ENCODE peak calls at places on chromosomes 16 and 17, in four cellular contexts. A, W, T and C are unnamed samples.

GRCh38 chr17:68820825-68821481 is 134.2 kb downstream of the ABCA8 start:
- DNase-seq in T (no peak), W (no peak), A (no peak), C (no peak)

GRCh38 chr16:89925596-89926079 is 2.5 kb downstream of the TUBB3 start:
- DNase-seq in A (no peak), T (peak), W (peak), C (no peak)

GRCh38 chr17:6666077-6666521 is 14.5 kb downstream of the C17orf100 start:
- DNase-seq in A (no peak), T (peak), W (peak), C (no peak)

GRCh38 chr17:29577778-29578211 is 9.3 kb downstream of the TP53I13 start:
- DNase-seq in T (no peak), W (no peak), A (no peak), C (no peak)

GRCh38 chr17:21168555-21168865 is 41.7 kb downstream of the DHRS7B start:
- DNase-seq in T (no peak), W (no peak), A (no peak), C (no peak)

GRCh38 chr17:5097101-5097834 is 14.4 kb downstream of the ZNF232 start:
- DNase-seq in W (no peak), A (no peak), T (no peak), C (no peak)

GRCh38 chr16:57145046-57145963 is 40.5 kb downstream of the PSME3IP1 start:
- DNase-seq in T (no peak), W (peak), A (no peak), C (no peak)

GRCh38 chr16:85552980-85553435 is 60.1 kb upstream of the GSE1 start:
- DNase-seq in A (no peak), W (peak), T (no peak), C (no peak)

GRCh38 chr16:79618712-79619050 is 18.1 kb upstream of the MAF start:
- DNase-seq in T (no peak), A (no peak), W (no peak), C (no peak)

GRCh38 chr16:49000594-49000993 is 281.0 kb downstream of the CBLN1 start:
- DNase-seq in T (no peak), A (no peak), W (no peak), C (no peak)

GRCh38 chr16:66509576-66509975 is 40.3 kb downstream of the TK2 start:
- DNase-seq in W (no peak), T (no peak), A (no peak), C (no peak)

GRCh38 chr16:81357711-81358270 is 43.0 kb downstream of the GAN start:
- DNase-seq in T (no peak), A (no peak), W (no peak), C (no peak)

GRCh38 chr17:66654341-66654740 is 180.6 kb upstream of the CACNG5 start:
- DNase-seq in T (no peak), W (peak), A (no peak), C (no peak)

GRCh38 chr17:11880714-11881113 is 116.6 kb downstream of the ZNF18 start:
- DNase-seq in T (peak), A (no peak), W (peak), C (no peak)

GRCh38 chr16:29862383-29862883 is 593 bp downstream of the CDIPT start:
- DNase-seq in W (peak), A (no peak), T (peak), C (no peak)

GRCh38 chr16:24150282-24150681 is 105.9 kb upstream of the CACNG3 start:
- DNase-seq in W (no peak), T (no peak), A (no peak), C (no peak)

GRCh38 chr16:86011532-86011931 is 112.6 kb downstream of the IRF8 start:
- DNase-seq in T (no peak), A (no peak), W (no peak), C (no peak)

GRCh38 chr17:37485938-37486570 is 3.6 kb upstream of the DUSP14 start:
- DNase-seq in A (no peak), W (no peak), T (no peak), C (no peak)

GRCh38 chr17:75242461-75243042 is 18.9 kb downstream of the GGA3 start:
- DNase-seq in A (no peak), W (no peak), T (no peak), C (no peak)

GRCh38 chr17:15930426-15930825 is 14.5 kb upstream of the ADORA2B start:
- DNase-seq in T (no peak), W (no peak), A (no peak), C (no peak)

GRCh38 chr16:89248196-89249005 is 30.9 kb downstream of the ZNF778 start:
- DNase-seq in A (no peak), T (no peak), W (no peak), C (no peak)

GRCh38 chr16:53080345-53081031 is 25.7 kb downstream of the CHD9 start:
- DNase-seq in T (peak), A (no peak), W (peak), C (no peak)

GRCh38 chr16:79172306-79172705 is 428.2 kb downstream of the MAF start:
- DNase-seq in T (no peak), W (no peak), A (no peak), C (no peak)

GRCh38 chr16:20409398-20410152 is at the start of gene ACSM5:
- DNase-seq in A (no peak), T (peak), W (no peak), C (no peak)

GRCh38 chr17:59427996-59428395 is 96.5 kb downstream of the YPEL2 start:
- DNase-seq in W (peak), T (peak), A (no peak), C (no peak)

GRCh38 chr17:78535285-78536197 is 41.7 kb downstream of the DNAH17 start:
- DNase-seq in W (no peak), T (no peak), A (no peak), C (no peak)

GRCh38 chr17:82096709-82097186 is 1.3 kb downstream of the FASN start:
- DNase-seq in W (no peak), A (no peak), T (no peak), C (no peak)

GRCh38 chr16:4136229-4136813 is 20.1 kb upstream of the ADCY9 start:
- DNase-seq in A (no peak), T (no peak), W (peak), C (no peak)

GRCh38 chr16:11699234-11699894 is 31.1 kb downstream of the SNN start:
- DNase-seq in A (no peak), T (no peak), W (no peak), C (no peak)

GRCh38 chr16:19432429-19432828 is 14.7 kb downstream of the TMC5 start:
- DNase-seq in T (no peak), A (no peak), W (no peak), C (no peak)

GRCh38 chr17:48541574-48542113 is 3.3 kb downstream of the HOXB2 start:
- DNase-seq in T (peak), W (peak), A (no peak), C (no peak)

GRCh38 chr17:75345514-75346167 is 56.4 kb upstream of the SLC25A19 start:
- DNase-seq in T (no peak), A (no peak), W (no peak), C (no peak)

GRCh38 chr16:75024591-75024990 is 25.8 kb downstream of the ZNRF1 start:
- DNase-seq in W (no peak), A (no peak), T (no peak), C (no peak)

GRCh38 chr17:70295329-70295728 is 126.0 kb downstream of the KCNJ2 start:
- DNase-seq in W (no peak), T (no peak), A (no peak), C (no peak)

GRCh38 chr17:13704333-13704732 is 102.6 kb upstream of the HS3ST3A1 start:
- DNase-seq in A (no peak), W (no peak), T (no peak), C (no peak)

GRCh38 chr16:68361485-68361884 is 50.7 kb downstream of the PRMT7 start:
- DNase-seq in W (no peak), A (no peak), T (no peak), C (no peak)